ENCODE peak calls at places on chromosomes 2 and 18, in five cellular contexts. One of them, this sample, is unnamed.

GRCh38 chr2:21267232-21267835 is 143.6 kb downstream of the TDRD15 start:
- DNase-seq in GM06990: no peak
- DNase-seq in esophagus squamous epithelium: no peak
- DNase-seq in ascending aorta: no peak
- DNase-seq in GM10248: no peak
- DNase-seq in this sample: no peak

GRCh38 chr18:75276813-75277628 is 66.4 kb downstream of the TSHZ1 start:
- DNase-seq in GM06990: no peak
- DNase-seq in esophagus squamous epithelium: no peak
- DNase-seq in ascending aorta: no peak
- DNase-seq in GM10248: no peak
- DNase-seq in this sample: no peak

GRCh38 chr2:97788986-97789644 is 75.7 kb downstream of the ZAP70 start:
- DNase-seq in GM06990: no peak
- DNase-seq in esophagus squamous epithelium: no peak
- DNase-seq in ascending aorta: no peak
- DNase-seq in GM10248: no peak
- DNase-seq in this sample: no peak

GRCh38 chr2:94869131-94869530 is 2.1 kb upstream of the TEKT4 start:
- DNase-seq in GM06990: no peak
- DNase-seq in esophagus squamous epithelium: no peak
- DNase-seq in ascending aorta: no peak
- DNase-seq in GM10248: no peak
- DNase-seq in this sample: no peak

GRCh38 chr2:106147159-106147558 is 46.9 kb downstream of the UXS1 start:
- DNase-seq in GM06990: no peak
- DNase-seq in esophagus squamous epithelium: no peak
- DNase-seq in ascending aorta: no peak
- DNase-seq in GM10248: no peak
- DNase-seq in this sample: no peak

GRCh38 chr18:61551586-61551985 is 218.4 kb downstream of the CDH20 start:
- DNase-seq in GM06990: no peak
- DNase-seq in esophagus squamous epithelium: no peak
- DNase-seq in ascending aorta: no peak
- DNase-seq in GM10248: peak
- DNase-seq in this sample: peak

GRCh38 chr18:56112013-56112749 is 524.2 kb upstream of the TCF4 start:
- DNase-seq in GM06990: peak
- DNase-seq in esophagus squamous epithelium: no peak
- DNase-seq in ascending aorta: no peak
- DNase-seq in GM10248: peak
- DNase-seq in this sample: peak

GRCh38 chr2:231332388-231332787 is 63.1 kb upstream of the B3GNT7 start:
- DNase-seq in GM06990: no peak
- DNase-seq in esophagus squamous epithelium: no peak
- DNase-seq in ascending aorta: peak
- DNase-seq in GM10248: no peak
- DNase-seq in this sample: no peak

GRCh38 chr2:96762529-96763253 is 2.0 kb downstream of the CNNM4 start:
- DNase-seq in GM06990: no peak
- DNase-seq in esophagus squamous epithelium: no peak
- DNase-seq in ascending aorta: no peak
- DNase-seq in GM10248: no peak
- DNase-seq in this sample: peak

GRCh38 chr2:18750662-18751554 is 161.5 kb upstream of the NT5C1B start:
- DNase-seq in GM06990: no peak
- DNase-seq in esophagus squamous epithelium: no peak
- DNase-seq in ascending aorta: no peak
- DNase-seq in GM10248: no peak
- DNase-seq in this sample: no peak

GRCh38 chr2:165471349-165471975 is 2.0 kb downstream of the CSRNP3 start:
- DNase-seq in GM06990: no peak
- DNase-seq in esophagus squamous epithelium: no peak
- DNase-seq in ascending aorta: no peak
- DNase-seq in GM10248: no peak
- DNase-seq in this sample: no peak

GRCh38 chr2:121175326-121175725 is 109.7 kb downstream of the TFCP2L1 start:
- DNase-seq in GM06990: no peak
- DNase-seq in esophagus squamous epithelium: no peak
- DNase-seq in ascending aorta: peak
- DNase-seq in GM10248: no peak
- DNase-seq in this sample: no peak

GRCh38 chr18:31631526-31631925 is 39.8 kb downstream of the TTR start:
- DNase-seq in GM06990: no peak
- DNase-seq in esophagus squamous epithelium: no peak
- DNase-seq in ascending aorta: no peak
- DNase-seq in GM10248: no peak
- DNase-seq in this sample: no peak

GRCh38 chr2:70948350-70949003 is 12.8 kb downstream of the ATP6V1B1 start:
- DNase-seq in GM06990: peak
- DNase-seq in esophagus squamous epithelium: no peak
- DNase-seq in ascending aorta: peak
- DNase-seq in GM10248: peak
- DNase-seq in this sample: peak

GRCh38 chr18:28382215-28382879 is 205.4 kb upstream of the CDH2 start:
- DNase-seq in GM06990: no peak
- DNase-seq in esophagus squamous epithelium: no peak
- DNase-seq in ascending aorta: no peak
- DNase-seq in GM10248: no peak
- DNase-seq in this sample: no peak

GRCh38 chr2:64976276-64976675 is 12.9 kb upstream of the SLC1A4 start:
- DNase-seq in GM06990: no peak
- DNase-seq in esophagus squamous epithelium: no peak
- DNase-seq in ascending aorta: no peak
- DNase-seq in GM10248: no peak
- DNase-seq in this sample: no peak

GRCh38 chr2:8412082-8412481 is 269.8 kb upstream of the ID2 start:
- DNase-seq in GM06990: no peak
- DNase-seq in esophagus squamous epithelium: no peak
- DNase-seq in ascending aorta: no peak
- DNase-seq in GM10248: no peak
- DNase-seq in this sample: no peak

GRCh38 chr2:233040174-233040530 is 7.7 kb downstream of the NEU2 start:
- DNase-seq in GM06990: no peak
- DNase-seq in esophagus squamous epithelium: no peak
- DNase-seq in ascending aorta: no peak
- DNase-seq in GM10248: no peak
- DNase-seq in this sample: no peak

GRCh38 chr2:235225261-235225660 is 268.6 kb upstream of the AGAP1 start:
- DNase-seq in GM06990: no peak
- DNase-seq in esophagus squamous epithelium: no peak
- DNase-seq in ascending aorta: no peak
- DNase-seq in GM10248: no peak
- DNase-seq in this sample: no peak

GRCh38 chr2:13745324-13745723 is 887.2 kb upstream of the LRATD1 start:
- DNase-seq in GM06990: no peak
- DNase-seq in esophagus squamous epithelium: no peak
- DNase-seq in ascending aorta: no peak
- DNase-seq in GM10248: no peak
- DNase-seq in this sample: no peak

GRCh38 chr18:7393080-7393479 is 162.2 kb downstream of the LRRC30 start:
- DNase-seq in GM06990: no peak
- DNase-seq in esophagus squamous epithelium: no peak
- DNase-seq in ascending aorta: no peak
- DNase-seq in GM10248: no peak
- DNase-seq in this sample: no peak

GRCh38 chr18:40607741-40608140 is 1347.3 kb upstream of the PIK3C3 start:
- DNase-seq in GM06990: no peak
- DNase-seq in esophagus squamous epithelium: no peak
- DNase-seq in ascending aorta: no peak
- DNase-seq in GM10248: no peak
- DNase-seq in this sample: no peak

GRCh38 chr2:130832296-130832940 is 4.3 kb upstream of the ARHGEF4 start:
- DNase-seq in GM06990: no peak
- DNase-seq in esophagus squamous epithelium: no peak
- DNase-seq in ascending aorta: no peak
- DNase-seq in GM10248: no peak
- DNase-seq in this sample: no peak

GRCh38 chr2:119746836-119747235 is 12.9 kb upstream of the PTPN4 start:
- DNase-seq in GM06990: no peak
- DNase-seq in esophagus squamous epithelium: no peak
- DNase-seq in ascending aorta: no peak
- DNase-seq in GM10248: no peak
- DNase-seq in this sample: no peak

GRCh38 chr2:159285929-159286708 is at the start of gene WDSUB1:
- DNase-seq in GM06990: peak
- DNase-seq in esophagus squamous epithelium: no peak
- DNase-seq in ascending aorta: peak
- DNase-seq in GM10248: peak
- DNase-seq in this sample: peak

GRCh38 chr2:223681125-223681524 is 79.0 kb upstream of the SCG2 start:
- DNase-seq in GM06990: no peak
- DNase-seq in esophagus squamous epithelium: no peak
- DNase-seq in ascending aorta: no peak
- DNase-seq in GM10248: no peak
- DNase-seq in this sample: no peak

GRCh38 chr2:146806295-146807005 is 1038.4 kb upstream of the ACVR2A start:
- DNase-seq in GM06990: no peak
- DNase-seq in esophagus squamous epithelium: no peak
- DNase-seq in ascending aorta: no peak
- DNase-seq in GM10248: no peak
- DNase-seq in this sample: no peak

GRCh38 chr2:188983427-188984101 is 9.4 kb downstream of the COL3A1 start:
- DNase-seq in GM06990: no peak
- DNase-seq in esophagus squamous epithelium: no peak
- DNase-seq in ascending aorta: no peak
- DNase-seq in GM10248: no peak
- DNase-seq in this sample: no peak
- TF ChIP-seq CTCF in GM06990: peak
- TF ChIP-seq CTCF in esophagus squamous epithelium: no peak
- TF ChIP-seq CTCF in ascending aorta: peak
- TF ChIP-seq CTCF in GM10248: no peak
- TF ChIP-seq CTCF in this sample: no peak

GRCh38 chr2:143282684-143283083 is 153.5 kb downstream of the ARHGAP15 start:
- DNase-seq in GM06990: no peak
- DNase-seq in esophagus squamous epithelium: no peak
- DNase-seq in ascending aorta: no peak
- DNase-seq in GM10248: no peak
- DNase-seq in this sample: no peak
- TF ChIP-seq CTCF in GM06990: peak
- TF ChIP-seq CTCF in esophagus squamous epithelium: no peak
- TF ChIP-seq CTCF in ascending aorta: no peak
- TF ChIP-seq CTCF in GM10248: no peak
- TF ChIP-seq CTCF in this sample: peak

GRCh38 chr2:133421516-133422324 is 146.5 kb downstream of the NCKAP5 start:
- DNase-seq in GM06990: no peak
- DNase-seq in esophagus squamous epithelium: no peak
- DNase-seq in ascending aorta: no peak
- DNase-seq in GM10248: peak
- DNase-seq in this sample: peak
- TF ChIP-seq CTCF in GM06990: no peak
- TF ChIP-seq CTCF in esophagus squamous epithelium: no peak
- TF ChIP-seq CTCF in ascending aorta: no peak
- TF ChIP-seq CTCF in GM10248: no peak
- TF ChIP-seq CTCF in this sample: no peak

DNA sequence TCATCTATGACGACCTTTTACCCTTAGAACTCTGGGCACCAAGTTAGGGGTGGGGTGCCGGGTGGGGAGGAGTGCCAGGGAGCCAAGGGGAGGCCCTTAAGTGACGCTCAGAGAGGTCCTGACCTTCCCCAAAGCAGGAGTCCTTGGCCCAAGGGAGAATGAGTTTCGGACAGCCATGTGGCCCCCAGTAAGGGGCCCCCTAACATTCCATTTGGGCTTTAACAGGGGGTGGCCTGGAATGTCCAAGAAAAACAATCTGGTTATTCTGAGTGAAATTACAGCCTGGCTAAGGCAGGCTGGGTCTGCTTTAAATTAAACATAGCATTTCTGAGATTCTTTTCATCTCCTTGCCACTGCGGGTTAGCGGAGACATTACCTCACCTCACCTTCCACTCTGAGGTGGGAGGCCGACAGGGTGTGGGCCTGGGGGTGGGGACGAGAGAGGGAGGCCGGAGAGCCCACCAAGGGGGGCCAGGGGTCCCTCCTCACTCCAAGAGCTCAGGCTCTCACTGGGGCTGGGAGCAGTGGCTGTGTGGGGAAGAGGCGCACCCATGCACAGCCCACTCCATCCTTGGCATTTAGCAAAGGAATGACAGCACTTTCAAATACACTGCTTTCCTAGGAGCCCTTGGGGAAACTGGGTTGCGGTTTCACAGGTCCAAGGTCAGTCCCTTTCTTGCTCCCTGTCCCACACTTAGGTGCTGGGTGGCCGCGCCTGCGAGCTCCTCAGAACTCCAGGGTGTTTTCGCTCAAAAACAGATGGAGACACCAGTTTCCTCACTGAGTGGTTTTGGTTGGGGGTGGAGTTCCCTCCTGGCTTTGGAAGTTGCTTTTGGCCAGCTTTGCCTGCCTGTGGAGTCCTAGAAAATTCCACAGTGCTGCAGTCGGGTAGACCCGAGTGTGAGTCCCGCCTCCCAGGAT is 107.4 kb downstream of the POLR1A start:
- DNase-seq in GM06990: no peak
- DNase-seq in esophagus squamous epithelium: no peak
- DNase-seq in ascending aorta: peak
- DNase-seq in GM10248: no peak
- DNase-seq in this sample: no peak
- TF ChIP-seq CTCF in GM06990: no peak
- TF ChIP-seq CTCF in esophagus squamous epithelium: no peak
- TF ChIP-seq CTCF in ascending aorta: no peak
- TF ChIP-seq CTCF in GM10248: no peak
- TF ChIP-seq CTCF in this sample: no peak

GRCh38 chr2:46091004-46091403 is 206.2 kb upstream of the EPAS1 start:
- DNase-seq in GM06990: no peak
- DNase-seq in esophagus squamous epithelium: no peak
- DNase-seq in ascending aorta: no peak
- DNase-seq in GM10248: no peak
- DNase-seq in this sample: no peak
- TF ChIP-seq CTCF in GM06990: no peak
- TF ChIP-seq CTCF in esophagus squamous epithelium: no peak
- TF ChIP-seq CTCF in ascending aorta: peak
- TF ChIP-seq CTCF in GM10248: no peak
- TF ChIP-seq CTCF in this sample: no peak

GRCh38 chr2:33034784-33035183 is 88.0 kb downstream of the LTBP1 start:
- DNase-seq in GM06990: no peak
- DNase-seq in esophagus squamous epithelium: no peak
- DNase-seq in ascending aorta: peak
- DNase-seq in GM10248: no peak
- DNase-seq in this sample: no peak
- TF ChIP-seq CTCF in GM06990: no peak
- TF ChIP-seq CTCF in esophagus squamous epithelium: no peak
- TF ChIP-seq CTCF in ascending aorta: peak
- TF ChIP-seq CTCF in GM10248: no peak
- TF ChIP-seq CTCF in this sample: no peak

GRCh38 chr2:31675485-31675901 is 94.8 kb upstream of the SRD5A2 start:
- DNase-seq in GM06990: no peak
- DNase-seq in esophagus squamous epithelium: no peak
- DNase-seq in ascending aorta: no peak
- DNase-seq in GM10248: no peak
- DNase-seq in this sample: no peak
- TF ChIP-seq CTCF in GM06990: peak
- TF ChIP-seq CTCF in esophagus squamous epithelium: no peak
- TF ChIP-seq CTCF in ascending aorta: no peak
- TF ChIP-seq CTCF in GM10248: peak
- TF ChIP-seq CTCF in this sample: no peak

DNA sequence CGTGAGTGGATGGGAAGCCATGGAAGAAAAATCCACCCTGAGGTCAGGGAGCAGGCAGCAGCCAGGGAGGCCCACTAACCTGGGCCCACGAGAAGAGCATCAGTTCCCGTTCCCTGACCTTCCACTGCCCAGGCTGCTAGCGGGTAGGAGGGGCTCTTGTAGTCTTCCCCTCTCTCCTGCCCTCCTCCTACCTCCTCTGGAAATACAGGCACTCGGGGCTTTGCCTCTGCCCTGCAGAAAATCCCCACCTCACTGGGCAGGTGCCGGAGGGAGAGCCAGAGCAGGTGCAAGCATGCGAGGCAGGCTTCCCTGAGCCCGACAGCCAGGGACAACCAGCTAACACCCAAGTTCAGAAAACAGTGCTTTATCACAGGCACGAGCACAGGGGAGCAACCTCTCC is 15.1 kb downstream of the GYPC start:
- DNase-seq in GM06990: no peak
- DNase-seq in esophagus squamous epithelium: no peak
- DNase-seq in ascending aorta: no peak
- DNase-seq in GM10248: no peak
- DNase-seq in this sample: no peak
- TF ChIP-seq CTCF in GM06990: no peak
- TF ChIP-seq CTCF in esophagus squamous epithelium: no peak
- TF ChIP-seq CTCF in ascending aorta: no peak
- TF ChIP-seq CTCF in GM10248: no peak
- TF ChIP-seq CTCF in this sample: no peak

This sample was measured in GM20000.